ENCODE peak calls at places on chromosomes 7 and 10, in five cellular contexts. C is HEK293T; Q is effector CD4-positive, alpha-beta T cell; F is T47D; M is stimulated activated CD4-positive, alpha-beta T cell treated with anti-CD3 and anti-CD28 coated beads, Interleukin-15, amount 100 ng/mL, for 24 hours. O is an unnamed sample.

GRCh38 chr7:122883049-122883670 is 3.1 kb downstream of the CADPS2 start:
- DNase-seq in M (no peak), C (peak; percentile 17), Q (no peak), F (no peak), O (no peak)

GRCh38 chr7:44378744-44379143 is 53.4 kb upstream of the CAMK2B start:
- DNase-seq in M (no peak), C (no peak), F (no peak), Q (no peak), O (no peak)

GRCh38 chr7:78587443-78588044 is 789.0 kb downstream of the PHTF2 start:
- DNase-seq in F (peak; percentile 37), Q (no peak), M (no peak), C (peak; percentile 37), O (no peak)

GRCh38 chr7:22210355-22210754 is 146.6 kb downstream of the RAPGEF5 start:
- DNase-seq in F (no peak), Q (no peak), C (no peak), M (no peak), O (peak; percentile 4)

GRCh38 chr7:83060218-83060617 is 102.5 kb downstream of the PCLO start:
- DNase-seq in C (no peak), M (no peak), F (no peak), Q (no peak), O (no peak)

GRCh38 chr7:4641091-4641666 is 40.9 kb upstream of the FOXK1 start:
- DNase-seq in M (no peak), F (no peak), C (no peak), Q (no peak), O (no peak)

GRCh38 chr7:78023191-78023590 is 224.6 kb downstream of the PHTF2 start:
- DNase-seq in M (no peak), F (no peak), Q (no peak), C (no peak), O (no peak)

GRCh38 chr7:151875862-151876111 is 1.1 kb downstream of the PRKAG2 start:
- DNase-seq in M (no peak), C (no peak), Q (no peak), F (peak; percentile 46), O (no peak)

GRCh38 chr10:49768731-49769130 is 6.6 kb upstream of the OGDHL start:
- DNase-seq in C (no peak), M (no peak), Q (no peak), F (no peak), O (no peak)

GRCh38 chr10:58258977-58259692 is 8.6 kb downstream of the IPMK start:
- DNase-seq in C (no peak), F (no peak), M (no peak), Q (no peak), O (no peak)

GRCh38 chr7:159105066-159105780 is 39.4 kb downstream of the VIPR2 start:
- DNase-seq in M (no peak), F (no peak), Q (no peak), C (no peak), O (no peak)

GRCh38 chr7:13910805-13911551 is 78.5 kb downstream of the ETV1 start:
- DNase-seq in F (no peak), M (no peak), C (no peak), Q (no peak), O (no peak)

GRCh38 chr10:88858493-88858892 is 6.8 kb upstream of the ANKRD22 start:
- DNase-seq in M (no peak), Q (no peak), C (no peak), F (peak; percentile 33), O (no peak)

GRCh38 chr10:110446277-110446676 is 51.4 kb upstream of the DUSP5 start:
- DNase-seq in C (no peak), M (no peak), Q (no peak), F (no peak), O (no peak)

GRCh38 chr7:44348300-44348699 is 22.9 kb upstream of the CAMK2B start:
- DNase-seq in M (peak; percentile 20), Q (no peak), C (peak; percentile 26), F (no peak), O (peak; percentile 45)

GRCh38 chr10:80416401-80417098 is 8.2 kb downstream of the PRXL2A start:
- DNase-seq in M (no peak), F (no peak), C (peak; percentile 35), Q (no peak), O (no peak)

GRCh38 chr10:49407552-49408137 is 11.8 kb upstream of the DRGX start:
- DNase-seq in C (peak; percentile 82), M (peak; percentile 80), F (peak; percentile 91), Q (peak; percentile 58), O (peak; percentile 84)

GRCh38 chr7:33836797-33837355 is 68.5 kb upstream of the BMPER start:
- DNase-seq in M (peak; percentile 4), Q (no peak), F (no peak), C (peak; percentile 20), O (peak; percentile 26)

GRCh38 chr7:12770227-12770975 is 83.0 kb downstream of the ARL4A start:
- DNase-seq in C (no peak), Q (no peak), M (no peak), F (no peak), O (no peak)

GRCh38 chr10:61617586-61617985 is 45.1 kb upstream of the CABCOCO1 start:
- DNase-seq in F (no peak), C (no peak), M (no peak), Q (no peak), O (no peak)

GRCh38 chr7:103592844-103593243 is 146.8 kb upstream of the SLC26A5 start:
- DNase-seq in C (no peak), Q (no peak), F (no peak), M (no peak), O (no peak)

GRCh38 chr10:24242562-24242961 is 33.6 kb downstream of the KIAA1217 start:
- DNase-seq in M (no peak), Q (no peak), C (no peak), F (no peak), O (no peak)

GRCh38 chr7:47568569-47568968 is 13.3 kb downstream of the TNS3 start:
- DNase-seq in M (no peak), C (no peak), Q (no peak), F (no peak), O (no peak)

GRCh38 chr7:98229991-98230745 is 18.9 kb downstream of the BHLHA15 start:
- DNase-seq in F (no peak), M (no peak), Q (no peak), C (no peak), O (no peak)

GRCh38 chr7:141477866-141478265 is 73.3 kb upstream of the AGK start:
- DNase-seq in F (no peak), Q (no peak), M (no peak), C (no peak), O (no peak)

GRCh38 chr10:28845009-28845682 is 167.8 kb downstream of the BAMBI start:
- DNase-seq in F (no peak), M (no peak), C (no peak), Q (no peak), O (no peak)

O was measured in activated CD8-positive, alpha-beta T cell treated with anti-CD3 and anti-CD28 coated beads for 36 hours.